ENCODE peak calls at places on chromosomes 4 and X, in five cellular contexts. C is mammary epithelial cell, J is bronchial epithelial cell, R is T-helper 9 cell, D is T follicular helper cell. S is an unnamed sample.

GRCh38 chr4:23368081-23368697 is 521.7 kb downstream of the PPARGC1A start:
- DNase-seq in C (no peak), J (peak; percentile 21), R (no peak), D (no peak), S (no peak)

GRCh38 chr4:4599886-4600285 is 58.0 kb upstream of the STX18 start:
- DNase-seq in C (no peak), J (no peak), R (no peak), D (no peak), S (no peak)

GRCh38 chrX:43870758-43871419 is 11.4 kb downstream of the MAOB start:
- DNase-seq in C (no peak), J (no peak), R (no peak), D (no peak), S (no peak)

GRCh38 chr4:47915378-47915777 is 995 bp upstream of the NFXL1 start:
- DNase-seq in C (no peak), J (no peak), R (no peak), D (no peak), S (no peak)

GRCh38 chrX:128518508-128518907 is 466.3 kb upstream of the ACTRT1 start:
- DNase-seq in C (peak; percentile 7), J (peak; percentile 33), R (no peak), D (no peak), S (no peak)

GRCh38 chrX:15151267-15152196 is 118.4 kb downstream of the ASB9 start:
- DNase-seq in C (peak; percentile 23), J (peak; percentile 46), R (peak; percentile 4), D (peak; percentile 3), S (no peak)

GRCh38 chr4:176274441-176274840 is 5.4 kb upstream of the ASB5 start:
- DNase-seq in C (peak; percentile 90), J (peak; percentile 67), R (no peak), D (no peak), S (no peak)

GRCh38 chrX:65203545-65203944 is 227.3 kb upstream of the ZC4H2 start:
- DNase-seq in C (no peak), J (no peak), R (no peak), D (no peak), S (no peak)

GRCh38 chr4:140448162-140448561 is 20.7 kb upstream of the CLGN start:
- DNase-seq in C (no peak), J (peak; percentile 49), R (no peak), D (no peak), S (no peak)

GRCh38 chr4:167233523-167234387 is 539 bp downstream of the SPOCK3 start:
- DNase-seq in C (peak; percentile 10), J (peak; percentile 34), R (no peak), D (no peak), S (peak; percentile 4)

GRCh38 chr4:73086095-73086869 is 16.8 kb upstream of the COX18 start:
- DNase-seq in C (no peak), J (no peak), R (no peak), D (no peak), S (no peak)

GRCh38 chr4:3304831-3305609 is 12.2 kb downstream of the RGS12 start:
- DNase-seq in C (no peak), J (no peak), R (no peak), D (no peak), S (no peak)

GRCh38 chr4:30614771-30615170 is 105.4 kb upstream of the PCDH7 start:
- DNase-seq in C (no peak), J (no peak), R (no peak), D (no peak), S (no peak)

GRCh38 chrX:79325263-79325958 is 41.7 kb downstream of the ITM2A start:
- DNase-seq in C (no peak), J (no peak), R (peak; percentile 6), D (peak; percentile 20), S (no peak)

GRCh38 chrX:107454302-107454701 is 4.8 kb downstream of the FRMPD3 start:
- DNase-seq in C (peak; percentile 73), J (peak; percentile 85), R (no peak), D (no peak), S (no peak)

GRCh38 chrX:107827852-107828251 is 2.2 kb downstream of the MID2 start:
- DNase-seq in C (peak; percentile 10), J (no peak), R (no peak), D (no peak), S (no peak)

GRCh38 chrX:100609591-100609990 is 24.9 kb downstream of the TNMD start:
- DNase-seq in C (no peak), J (no peak), R (no peak), D (no peak), S (no peak)

GRCh38 chrX:110847334-110847733 is 51.7 kb upstream of the CHRDL1 start:
- DNase-seq in C (peak; percentile 44), J (peak; percentile 54), R (no peak), D (no peak), S (no peak)

GRCh38 chr4:117264072-117264471 is 178.7 kb upstream of the TRAM1L1 start:
- DNase-seq in C (no peak), J (no peak), R (no peak), D (no peak), S (no peak)

GRCh38 chrX:13341491-13342101 is 21.7 kb upstream of the ATXN3L start:
- DNase-seq in C (no peak), J (peak; percentile 48), R (no peak), D (no peak), S (no peak)

GRCh38 chr4:77023920-77024319 is 51.9 kb downstream of the CCNI start:
- DNase-seq in C (no peak), J (no peak), R (no peak), D (no peak), S (no peak)

GRCh38 chr4:74517996-74518395 is 73.1 kb downstream of the AREG start:
- DNase-seq in C (no peak), J (no peak), R (no peak), D (no peak), S (no peak)

GRCh38 chr4:22129454-22130075 is 181.0 kb upstream of the KCNIP4 start:
- DNase-seq in C (peak; percentile 41), J (peak; percentile 54), R (no peak), D (no peak), S (no peak)

GRCh38 chrX:107714196-107714811 is 61.3 kb downstream of the TSC22D3 start:
- DNase-seq in C (no peak), J (no peak), R (peak; percentile 24), D (peak; percentile 21), S (no peak)

GRCh38 chrX:31057691-31058090 is 14.2 kb downstream of the FTHL17 start:
- DNase-seq in C (no peak), J (no peak), R (no peak), D (no peak), S (no peak)

GRCh38 chrX:13216139-13216538 is 103.7 kb downstream of the ATXN3L start:
- DNase-seq in C (no peak), J (no peak), R (no peak), D (no peak), S (no peak)

GRCh38 chr4:99816611-99817309 is at the start of gene DAPP1:
- DNase-seq in C (peak; percentile 99), J (peak; percentile 99), R (peak; percentile 59), D (peak; percentile 66), S (peak; percentile 34)

GRCh38 chr4:105978684-105979296 is 83.5 kb downstream of the NPNT start:
- DNase-seq in C (peak; percentile 33), J (peak; percentile 81), R (no peak), D (no peak), S (no peak)

GRCh38 chr4:183798921-183799307 is 106.2 kb upstream of the STOX2 start:
- DNase-seq in C (peak; percentile 6), J (no peak), R (no peak), D (no peak), S (no peak)